ENCODE peak calls at places on chromosomes 3 and 15, in four cellular contexts. W, P, F and H are unnamed samples.

GRCh38 chr3:53721187-53721946 is 124.9 kb downstream of the CHDH start:
- DNase-seq in W (no peak), P (no peak), F (no peak), H (no peak)

GRCh38 chr3:117017135-117017990 is 307.8 kb downstream of the TUSC7 start:
- DNase-seq in W (no peak), P (no peak), F (no peak), H (no peak)

GRCh38 chr15:38894260-38894948 is 329.8 kb upstream of the RASGRP1 start:
- DNase-seq in W (no peak), P (peak; percentile 75), F (no peak), H (no peak)

GRCh38 chr3:120928991-120929390 is 21.0 kb downstream of the STXBP5L start:
- DNase-seq in W (no peak), P (no peak), F (no peak), H (no peak)

GRCh38 chr15:29094711-29095110 is 174.9 kb downstream of the NSMCE3 start:
- DNase-seq in W (no peak), P (no peak), F (no peak), H (no peak)

GRCh38 chr3:24166518-24166917 is 221.4 kb downstream of the NR1D2 start:
- DNase-seq in W (no peak), P (no peak), F (no peak), H (no peak)

GRCh38 chr3:175737646-175738572 is 878.8 kb downstream of the NAALADL2 start:
- DNase-seq in W (no peak), P (no peak), F (no peak), H (no peak)

GRCh38 chr3:73625124-73625665 is 454 bp upstream of the PDZRN3 start:
- DNase-seq in W (no peak), P (no peak), F (no peak), H (peak; percentile 21)

GRCh38 chr3:126816956-126817777 is 113.1 kb downstream of the CHCHD6 start:
- DNase-seq in W (peak; percentile 35), P (no peak), F (no peak), H (no peak)

GRCh38 chr15:67076147-67076843 is 10.9 kb downstream of the SMAD3 start:
- DNase-seq in W (no peak), P (peak; percentile 72), F (peak; percentile 69), H (no peak)

GRCh38 chr3:123431658-123432323 is 17.1 kb downstream of the ADCY5 start:
- DNase-seq in W (no peak), P (no peak), F (no peak), H (no peak)

GRCh38 chr15:92683511-92683834 is 27.9 kb upstream of the FAM174B start:
- DNase-seq in W (peak; percentile 50), P (peak; percentile 68), F (no peak), H (peak; percentile 66)

GRCh38 chr15:36358094-36358961 is 221.1 kb upstream of the CDIN1 start:
- DNase-seq in W (no peak), P (no peak), F (no peak), H (no peak)

GRCh38 chr3:15206662-15207576 is 873 bp downstream of the CAPN7 start:
- DNase-seq in W (peak; percentile 53), P (peak; percentile 43), F (no peak), H (no peak)

GRCh38 chr3:65914740-65915366 is 123.9 kb downstream of the MAGI1 start:
- DNase-seq in W (no peak), P (no peak), F (no peak), H (no peak)

GRCh38 chr3:46695962-46696922 is 2.8 kb upstream of the ALS2CL start:
- DNase-seq in W (no peak), P (no peak), F (no peak), H (no peak)

GRCh38 chr15:89358435-89358754 is 23.8 kb upstream of the POLG start:
- DNase-seq in W (no peak), P (no peak), F (no peak), H (peak; percentile 84)

GRCh38 chr3:30643763-30644462 is 37.5 kb downstream of the TGFBR2 start:
- DNase-seq in W (no peak), P (no peak), F (no peak), H (no peak)

GRCh38 chr3:99313481-99313880 is 324.9 kb upstream of the COL8A1 start:
- DNase-seq in W (no peak), P (no peak), F (no peak), H (no peak)

GRCh38 chr3:72516361-72516760 is 331.9 kb downstream of the SHQ1 start:
- DNase-seq in W (no peak), P (no peak), F (no peak), H (no peak)

GRCh38 chr15:38112406-38112805 is 140.2 kb upstream of the SPRED1 start:
- DNase-seq in W (no peak), P (no peak), F (no peak), H (no peak)

GRCh38 chr3:157023211-157023610 is 136.7 kb downstream of the CCNL1 start:
- DNase-seq in W (no peak), P (no peak), F (no peak), H (no peak)

GRCh38 chr15:29934251-29934650 is 112.0 kb upstream of the TJP1 start:
- DNase-seq in W (no peak), P (peak; percentile 72), F (no peak), H (no peak)

GRCh38 chr3:197000211-197000610 is 29.4 kb downstream of the MELTF start:
- DNase-seq in W (no peak), P (no peak), F (no peak), H (no peak)

GRCh38 chr15:92780816-92781215 is 119.3 kb upstream of the CHD2 start:
- DNase-seq in W (no peak), P (peak; percentile 33), F (no peak), H (no peak)

GRCh38 chr3:64455351-64455750 is 230.1 kb upstream of the PRICKLE2 start:
- DNase-seq in W (no peak), P (no peak), F (no peak), H (no peak)

GRCh38 chr3:124812291-124813265 is 74.6 kb downstream of the ITGB5 start:
- DNase-seq in W (peak; percentile 74), P (peak; percentile 91), F (peak; percentile 66), H (no peak)

GRCh38 chr3:143538577-143538981 is 309.7 kb downstream of the SLC9A9 start:
- DNase-seq in W (no peak), P (no peak), F (no peak), H (no peak)

GRCh38 chr3:126019683-126020082 is 50.7 kb downstream of the ROPN1B start:
- DNase-seq in W (no peak), P (no peak), F (no peak), H (no peak)

GRCh38 chr3:24303057-24303754 is 191.4 kb downstream of the THRB start:
- DNase-seq in W (no peak), P (no peak), F (no peak), H (no peak)

GRCh38 chr3:30614373-30614772 is 8.0 kb downstream of the TGFBR2 start:
- DNase-seq in W (no peak), P (no peak), F (no peak), H (no peak)

GRCh38 chr3:64184621-64185020 is 40.6 kb downstream of the PRICKLE2 start:
- DNase-seq in W (no peak), P (peak; percentile 27), F (no peak), H (no peak)

DNA sequence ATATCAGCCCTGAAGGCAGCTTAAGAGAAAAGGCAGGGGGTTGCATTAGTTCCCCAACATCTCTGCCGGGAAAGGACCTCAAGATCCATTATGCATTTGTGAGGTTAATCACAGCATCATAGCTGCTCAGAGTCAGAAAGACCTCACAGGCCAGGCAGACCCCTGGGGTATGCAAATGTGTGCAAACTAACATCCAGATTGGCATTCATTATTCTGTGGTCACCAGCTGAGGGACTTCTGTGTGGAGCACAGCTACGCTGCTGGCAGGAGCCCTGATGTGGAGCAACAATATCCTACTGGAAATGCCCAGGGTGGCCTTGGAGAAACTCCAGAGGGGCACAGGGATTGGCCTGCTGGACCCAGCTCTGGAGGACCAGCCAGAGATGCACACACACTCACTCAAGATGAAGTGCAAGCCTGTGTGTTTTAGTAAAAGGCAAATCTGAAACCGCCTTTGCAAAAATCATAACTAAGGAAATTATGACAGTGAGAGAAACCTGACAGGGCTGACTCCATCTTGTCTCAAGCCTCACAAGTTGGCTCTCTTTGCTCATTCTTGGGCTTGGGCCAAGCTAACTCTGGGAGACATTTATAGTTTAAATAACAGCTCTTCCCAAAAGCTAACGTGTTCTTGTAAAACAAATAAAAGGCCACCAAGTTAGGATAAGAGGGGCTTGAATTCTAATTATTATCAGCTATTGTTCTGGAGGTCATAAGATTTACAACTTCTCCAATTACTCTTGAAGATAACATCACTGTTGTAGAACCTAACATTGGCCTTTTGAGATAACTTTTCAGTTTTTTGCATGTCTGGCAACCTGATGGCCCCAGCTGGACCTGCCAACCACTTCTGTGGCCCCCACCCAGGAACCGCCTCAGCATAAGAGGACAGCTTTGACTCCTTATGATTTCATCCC is 257.1 kb downstream of the UACA start:
- DNase-seq in W (no peak), P (no peak), F (no peak), H (peak; percentile 21)
- TF ChIP-seq HMGXB4 in W (no peak), P (peak; percentile 74), F (no peak), H (no peak)

GRCh38 chr15:32878342-32878741 is 160.5 kb downstream of the GREM1 start:
- DNase-seq in W (no peak), P (no peak), F (no peak), H (no peak)
- TF ChIP-seq HMGXB4 in W (no peak), P (no peak), F (no peak), H (no peak)

DNA sequence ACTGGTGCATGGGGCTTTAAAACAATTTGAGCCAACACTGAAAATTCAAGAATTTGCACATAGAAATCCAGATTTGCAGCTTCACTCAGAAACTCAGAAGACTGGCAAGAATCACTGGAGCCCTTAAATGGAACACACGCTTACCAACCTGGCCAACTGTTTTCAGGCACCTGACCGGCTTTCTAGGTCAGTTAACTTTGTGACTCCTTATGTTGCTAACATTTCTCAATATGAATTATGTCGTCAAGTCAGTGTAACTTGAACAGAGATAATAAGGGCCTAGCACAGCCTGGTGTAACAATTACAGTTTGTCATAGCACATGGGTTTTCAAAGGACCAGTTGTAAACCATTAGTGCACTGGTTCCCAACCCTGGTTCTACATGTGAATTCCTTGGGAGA is 6.8 kb downstream of the CERS3 start:
- DNase-seq in W (no peak), P (no peak), F (no peak), H (no peak)
- TF ChIP-seq HMGXB4 in W (no peak), P (no peak), F (no peak), H (no peak)

GRCh38 chr3:49351521-49352011 is 6.6 kb downstream of the GPX1 start:
- DNase-seq in W (no peak), P (peak; percentile 67), F (no peak), H (no peak)
- TF ChIP-seq HMGXB4 in W (no peak), P (no peak), F (no peak), H (no peak)

GRCh38 chr15:41443275-41443674 is 26.4 kb downstream of the RTF1 start:
- DNase-seq in W (peak; percentile 25), P (no peak), F (no peak), H (no peak)

GRCh38 chr15:41435037-41435786 is 18.3 kb downstream of the RTF1 start:
- DNase-seq in W (no peak), P (no peak), F (no peak), H (no peak)

DNA sequence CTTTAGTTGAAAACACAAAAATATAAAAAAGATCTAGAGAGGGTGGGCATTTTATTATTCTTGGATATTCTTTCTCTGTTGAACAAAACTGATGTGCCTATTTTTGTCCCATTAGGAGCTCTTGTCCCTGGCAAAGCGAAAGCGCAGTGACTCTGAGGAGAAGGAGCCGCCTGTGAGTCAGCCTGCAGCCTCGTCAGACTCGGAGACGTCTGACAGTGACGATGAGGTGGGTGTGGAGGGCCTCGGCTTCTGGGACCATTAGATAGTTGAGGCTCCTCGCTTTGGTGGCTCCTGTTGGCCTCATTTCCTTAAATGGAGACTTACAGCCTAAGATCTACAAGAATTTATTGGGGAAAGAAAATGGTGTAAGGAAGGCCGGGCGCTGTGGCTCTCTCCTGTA is 21.3 kb downstream of the RTF1 start:
- DNase-seq in W (no peak), P (no peak), F (peak; percentile 45), H (no peak)
- TF ChIP-seq HMGXB4 in W (no peak), P (no peak), F (no peak), H (no peak)

GRCh38 chr15:41791547-41791937 is 17.3 kb downstream of the MAPKBP1 start:
- DNase-seq in W (no peak), P (no peak), F (no peak), H (no peak)
- TF ChIP-seq HMGXB4 in W (no peak), P (no peak), F (no peak), H (no peak)